ENCODE peak calls at places on chromosome 3, in six cellular contexts. U, B, Y, W, A and R are unnamed samples.

GRCh38 chr3:134799393-134799792 is 4.3 kb downstream of the EPHB1 start:
- DNase-seq in A (peak; percentile 58), U (no peak), W (no peak), Y (no peak), B (peak; percentile 1), R (no peak)

GRCh38 chr3:39101022-39101689 is 6.3 kb downstream of the GORASP1 start:
- DNase-seq in Y (no peak), A (no peak), B (peak; percentile 58), U (no peak), W (peak; percentile 39), R (peak; percentile 32)

GRCh38 chr3:52367891-52368880 is 52.1 kb downstream of the DNAH1 start:
- DNase-seq in W (no peak), A (no peak), B (no peak), U (no peak), Y (no peak), R (no peak)

GRCh38 chr3:113454625-113455024 is 13.3 kb upstream of the CFAP44 start:
- DNase-seq in W (no peak), A (no peak), B (no peak), Y (no peak), U (no peak), R (no peak)

GRCh38 chr3:41690766-41691563 is 270.9 kb downstream of the ULK4 start:
- DNase-seq in B (peak; percentile 48), W (peak; percentile 71), Y (no peak), A (no peak), U (no peak), R (no peak)

GRCh38 chr3:125128861-125129501 is 73.2 kb upstream of the HEG1 start:
- DNase-seq in B (peak; percentile 46), Y (no peak), U (no peak), W (no peak), A (no peak), R (no peak)

GRCh38 chr3:23985752-23986544 is 40.9 kb downstream of the NR1D2 start:
- DNase-seq in U (no peak), A (no peak), Y (no peak), B (no peak), W (no peak), R (no peak)

GRCh38 chr3:74442683-74443082 is 171.8 kb downstream of the CNTN3 start:
- DNase-seq in A (no peak), W (no peak), Y (no peak), B (no peak), U (no peak), R (no peak)

GRCh38 chr3:100113728-100114412 is 431 bp downstream of the FILIP1L start:
- DNase-seq in B (peak; percentile 44), W (no peak), U (no peak), A (no peak), Y (no peak), R (no peak)

GRCh38 chr3:31981206-31982181 is at the start of the genes OSBPL10 and ZNF860:
- DNase-seq in U (peak; percentile 94), W (peak; percentile 92), B (peak; percentile 96), Y (peak; percentile 94), A (peak; percentile 93), R (no peak)

GRCh38 chr3:173065543-173065970 is 75.5 kb downstream of the SPATA16 start:
- DNase-seq in A (no peak), B (peak; percentile 14), Y (no peak), U (no peak), W (peak; percentile 30), R (no peak)

GRCh38 chr3:177490626-177491025 is 293.3 kb upstream of the TBL1XR1 start:
- DNase-seq in U (no peak), Y (no peak), W (no peak), B (no peak), A (no peak), R (no peak)

GRCh38 chr3:185813691-185814215 is 11.1 kb downstream of the IGF2BP2 start:
- DNase-seq in A (no peak), Y (no peak), W (no peak), U (no peak), B (no peak), R (no peak)

GRCh38 chr3:99929409-99930139 is 111.9 kb downstream of the CMSS1 start:
- DNase-seq in U (peak; percentile 28), W (no peak), B (peak; percentile 53), A (peak; percentile 65), Y (no peak), R (no peak)

GRCh38 chr3:129585949-129586657 is 20.4 kb downstream of the PLXND1 start:
- DNase-seq in A (no peak), W (no peak), B (no peak), U (no peak), Y (no peak), R (no peak)

GRCh38 chr3:150763841-150764483 is 993 bp upstream of the SIAH2 start:
- DNase-seq in B (peak; percentile 63), A (peak; percentile 80), Y (peak; percentile 84), W (peak; percentile 77), U (peak; percentile 59), R (peak; percentile 24)

GRCh38 chr3:33787328-33788009 is 11.0 kb upstream of the PDCD6IP start:
- DNase-seq in Y (no peak), W (peak; percentile 65), U (peak; percentile 36), A (no peak), B (peak; percentile 84), R (peak; percentile 36)

GRCh38 chr3:41418961-41419691 is 219.8 kb downstream of the CTNNB1 start:
- DNase-seq in A (no peak), U (no peak), W (no peak), Y (no peak), B (peak; percentile 67), R (no peak)

GRCh38 chr3:97910931-97911351 is 61.3 kb downstream of the RIOX2 start:
- DNase-seq in Y (no peak), W (no peak), U (no peak), A (no peak), B (no peak), R (no peak)

GRCh38 chr3:57065588-57065987 is 5.1 kb downstream of the SPATA12 start:
- DNase-seq in Y (no peak), W (no peak), A (no peak), U (no peak), B (peak; percentile 41), R (no peak)

GRCh38 chr3:194312743-194313281 is 38.3 kb downstream of the CPN2 start:
- DNase-seq in A (peak; percentile 82), B (peak; percentile 83), W (peak; percentile 51), U (peak; percentile 87), Y (no peak), R (no peak)

GRCh38 chr3:14771593-14772497 is 46.9 kb upstream of the FGD5 start:
- DNase-seq in B (no peak), U (no peak), A (no peak), W (peak; percentile 9), Y (no peak), R (no peak)

GRCh38 chr3:60743631-60744164 is 507.6 kb downstream of the FHIT start:
- DNase-seq in B (no peak), W (no peak), A (no peak), U (no peak), Y (no peak), R (no peak)

GRCh38 chr3:183975981-183976662 is 41.6 kb downstream of the ABCC5 start:
- DNase-seq in U (no peak), W (no peak), A (no peak), Y (no peak), B (peak; percentile 28), R (no peak)

GRCh38 chr3:157104928-157105652 is 54.9 kb downstream of the CCNL1 start:
- DNase-seq in B (no peak), Y (no peak), A (no peak), W (no peak), U (no peak), R (no peak)

GRCh38 chr3:150890320-150890719 is 14.9 kb downstream of the MINDY4B start:
- DNase-seq in Y (no peak), A (no peak), W (no peak), U (no peak), B (no peak), R (no peak)

DNA sequence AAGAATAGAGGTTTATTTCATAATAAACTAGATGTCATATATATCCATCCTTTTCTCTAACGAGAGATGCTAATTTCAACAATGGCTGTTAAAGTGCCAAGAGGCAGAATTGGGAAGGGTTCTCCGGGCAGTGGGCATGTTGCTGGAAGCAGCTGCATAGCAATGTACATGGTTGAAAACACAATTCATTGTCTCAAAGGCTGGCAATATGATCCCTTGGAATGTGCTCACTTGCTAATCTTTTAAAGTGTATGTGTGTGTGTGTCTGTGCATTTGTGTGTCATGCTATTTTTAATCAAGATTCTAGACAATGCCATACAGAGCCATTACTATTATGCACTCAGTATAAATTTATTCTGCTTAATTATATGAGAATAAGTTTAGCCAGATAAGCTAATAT is 1020.3 kb downstream of the NAALADL2 start:
- DNase-seq in B (no peak), Y (no peak), U (no peak), W (no peak), A (no peak), R (no peak)
- H3K9me3 ChIP-seq in B (no peaks in the 10 kb centered on the region), Y (no peaks in the 10 kb centered on the region), U (peaks cover 2% of the 10 kb centered on the region), W (no peaks in the 10 kb centered on the region), A (no peaks in the 10 kb centered on the region), R (no peaks in the 10 kb centered on the region)

DNA sequence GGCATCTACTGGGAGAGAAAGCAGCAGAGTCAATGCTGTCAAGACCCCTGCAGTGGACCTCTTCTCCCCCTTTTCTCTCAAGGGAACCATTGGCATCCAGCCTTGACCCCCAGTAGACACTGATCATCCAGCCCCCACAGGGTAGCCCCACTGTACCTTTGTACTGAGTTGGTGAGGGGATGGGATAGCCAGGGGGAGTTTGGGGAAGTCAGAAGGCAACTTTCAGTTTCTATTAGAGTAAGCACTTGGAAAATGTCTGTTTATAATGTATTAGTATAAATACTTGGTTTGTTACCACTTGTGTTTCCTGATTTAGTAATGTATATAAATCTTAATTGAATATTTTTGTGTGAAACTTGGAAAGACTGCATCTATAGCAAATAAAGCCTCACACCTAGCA is 24.9 kb downstream of the DAG1 start:
- DNase-seq in U (no peak), Y (no peak), W (no peak), A (no peak), B (no peak), R (no peak)
- H3K9me3 ChIP-seq in U (no peaks in the 10 kb centered on the region), Y (no peaks in the 10 kb centered on the region), W (no peaks in the 10 kb centered on the region), A (no peaks in the 10 kb centered on the region), B (no peaks in the 10 kb centered on the region), R (no peaks in the 10 kb centered on the region)

DNA sequence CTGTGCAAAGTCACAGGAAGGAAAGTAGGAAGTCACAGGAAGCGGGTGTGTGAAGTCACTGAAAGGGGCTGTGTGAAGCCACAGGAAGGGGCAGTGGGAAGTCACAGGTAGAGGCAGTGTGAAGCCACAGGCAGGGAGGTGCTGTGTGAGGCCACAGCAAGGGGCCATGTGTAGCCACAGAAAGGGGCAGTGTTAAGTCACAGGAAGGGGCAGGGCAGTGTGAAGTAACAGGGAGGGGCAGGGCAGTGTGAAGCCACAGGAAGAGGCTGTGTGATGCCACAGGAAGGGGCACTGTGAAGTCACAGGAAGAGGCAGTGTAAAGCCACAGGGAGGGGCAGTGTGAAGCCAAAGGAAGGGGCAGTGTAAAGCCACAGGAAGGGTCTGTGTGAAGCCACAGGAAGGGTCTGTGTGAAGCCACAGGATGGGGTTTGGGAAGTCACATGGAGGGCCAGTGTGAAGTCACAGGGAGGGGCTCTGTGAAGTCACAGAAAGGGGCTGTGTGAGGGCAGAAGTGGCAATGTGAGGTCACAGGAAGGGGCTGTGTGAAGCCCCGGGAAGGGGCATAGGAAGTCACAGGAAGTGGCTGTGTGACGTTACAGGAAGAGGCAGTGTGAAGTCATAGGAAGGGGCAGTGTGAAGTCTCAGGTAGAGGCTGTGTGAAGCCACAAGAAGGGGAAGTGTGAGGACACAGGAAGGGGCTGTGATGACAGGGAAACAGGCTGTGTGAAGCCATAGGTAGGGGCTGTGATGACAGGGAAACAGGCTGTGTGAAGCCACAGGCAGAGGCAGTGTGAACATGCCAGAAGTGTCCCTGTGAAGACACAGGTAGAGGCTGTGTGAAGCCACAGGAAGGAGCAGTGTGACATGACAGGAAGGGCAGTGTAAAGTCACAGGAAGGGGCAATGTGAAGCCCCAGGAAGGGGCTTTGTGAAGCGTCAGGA is 36.7 kb downstream of the GASK1A start:
- DNase-seq in B (no peak), A (no peak), U (no peak), Y (no peak), W (no peak), R (no peak)
- H3K9me3 ChIP-seq in B (peaks cover 3% of the 10 kb centered on the region), A (no peaks in the 10 kb centered on the region), U (no peaks in the 10 kb centered on the region), Y (no peaks in the 10 kb centered on the region), W (no peaks in the 10 kb centered on the region), R (peaks cover 12% of the 10 kb centered on the region)

GRCh38 chr3:11770105-11770476 is 76.6 kb downstream of the TAMM41 start:
- DNase-seq in A (no peak), U (no peak), W (no peak), Y (no peak), B (no peak), R (no peak)
- H3K9me3 ChIP-seq in A (no peaks in the 10 kb centered on the region), U (no peaks in the 10 kb centered on the region), W (no peaks in the 10 kb centered on the region), Y (no peaks in the 10 kb centered on the region), B (no peaks in the 10 kb centered on the region), R (no peaks in the 10 kb centered on the region)